ENCODE peak calls at places on chromosomes 7 and 10, in ten cellular contexts. R, A, U, Y, S, J, B, T, N and D are unnamed samples.

GRCh38 chr7:11194492-11194891 is 220.8 kb downstream of the PHF14 start:
- DNase-seq in R (peak), A (no peak), U (no peak), Y (no peak), S (no peak), J (no peak), B (no peak), T (no peak), N (no peak), D (no peak)

GRCh38 chr10:4243169-4243568 is 458.2 kb upstream of the KLF6 start:
- DNase-seq in R (no peak), A (no peak), U (no peak), Y (no peak), S (no peak), J (no peak), B (no peak), T (no peak), N (no peak), D (no peak)

GRCh38 chr7:126574838-126575250 is 677.9 kb downstream of the GRM8 start:
- DNase-seq in R (peak), A (no peak), U (peak), Y (no peak), S (peak), J (peak), B (no peak), T (no peak), N (no peak), D (no peak)

GRCh38 chr10:124224331-124225028 is 131.1 kb upstream of the CHST15 start:
- DNase-seq in R (no peak), A (no peak), U (no peak), Y (no peak), S (no peak), J (peak), B (no peak), T (no peak), N (no peak), D (no peak)

GRCh38 chr10:110432814-110433565 is 64.7 kb upstream of the DUSP5 start:
- DNase-seq in R (no peak), A (no peak), U (no peak), Y (no peak), S (no peak), J (no peak), B (no peak), T (no peak), N (peak), D (no peak)

GRCh38 chr7:28176174-28176573 is 4.4 kb downstream of the JAZF1 start:
- DNase-seq in R (peak), A (no peak), U (no peak), Y (no peak), S (no peak), J (no peak), B (no peak), T (no peak), N (no peak), D (no peak)

GRCh38 chr10:56240471-56240870 is 120.6 kb downstream of the ZWINT start:
- DNase-seq in R (no peak), A (no peak), U (no peak), Y (no peak), S (no peak), J (no peak), B (no peak), T (no peak), N (no peak), D (no peak)

GRCh38 chr10:17682236-17682946 is 38.4 kb downstream of the STAM start:
- DNase-seq in R (no peak), A (no peak), U (no peak), Y (no peak), S (no peak), J (no peak), B (no peak), T (no peak), N (no peak), D (no peak)

GRCh38 chr7:23347682-23348180 is 48.6 kb downstream of the MALSU1 start:
- DNase-seq in R (peak), A (no peak), U (no peak), Y (no peak), S (no peak), J (peak), B (no peak), T (no peak), N (no peak), D (no peak)